ENCODE peak calls at places on chromosomes 11 and 22, in four cellular contexts. S is colonic mucosa, T is cardiac muscle cell, J is H9. L is an unnamed sample.

GRCh38 chr11:66864924-66865697 is 8.2 kb downstream of the LRFN4 start:
- DNase-seq in S (no peak), T (no peak), J (no peak), L (no peak)

GRCh38 chr11:23727821-23728220 is 769.0 kb upstream of the LUZP2 start:
- DNase-seq in S (no peak), T (peak), J (no peak), L (peak)

GRCh38 chr22:50694099-50694498 is 21.5 kb downstream of the SHANK3 start:
- DNase-seq in S (no peak), T (peak), J (no peak), L (no peak)

GRCh38 chr11:357582-357981 is 11.7 kb upstream of the B4GALNT4 start:
- DNase-seq in S (no peak), T (no peak), J (no peak), L (no peak)

GRCh38 chr11:102225689-102226562 is 91.4 kb upstream of the BIRC3 start:
- DNase-seq in S (no peak), T (peak), J (no peak), L (peak)

GRCh38 chr11:11514246-11514645 is 107.6 kb downstream of the GALNT18 start:
- DNase-seq in S (no peak), T (no peak), J (peak), L (no peak)

GRCh38 chr11:61700221-61700620 is 20.0 kb downstream of the DAGLA start:
- DNase-seq in S (peak), T (peak), J (peak), L (peak)

GRCh38 chr11:107699371-107700348 is 12.2 kb downstream of the SLN start:
- DNase-seq in S (no peak), T (peak), J (no peak), L (no peak)

GRCh38 chr11:112797653-112798293 is 163.4 kb upstream of the NCAM1 start:
- DNase-seq in S (no peak), T (peak), J (peak), L (peak)

GRCh38 chr11:12832828-12833227 is 158.6 kb downstream of the TEAD1 start:
- DNase-seq in S (no peak), T (no peak), J (no peak), L (no peak)

GRCh38 chr11:128488471-128488870 is 98.9 kb downstream of the ETS1 start:
- DNase-seq in S (no peak), T (peak), J (no peak), L (no peak)

GRCh38 chr22:47582067-47582466 is 819.6 kb downstream of the TBC1D22A start:
- DNase-seq in S (no peak), T (no peak), J (no peak), L (no peak)

GRCh38 chr22:31970490-31971444 is 26.4 kb downstream of the YWHAH start:
- DNase-seq in S (peak), T (peak), J (peak), L (peak)

GRCh38 chr11:87743002-87743401 is 432.2 kb downstream of the RAB38 start:
- DNase-seq in S (no peak), T (no peak), J (no peak), L (no peak)

GRCh38 chr11:29200776-29201574 is 815.9 kb downstream of the KCNA4 start:
- DNase-seq in S (peak), T (no peak), J (no peak), L (peak)

GRCh38 chr11:35170503-35170902 is 31.5 kb downstream of the CD44 start:
- DNase-seq in S (no peak), T (no peak), J (no peak), L (no peak)

GRCh38 chr11:129813216-129813791 is 2.3 kb upstream of the TMEM45B start:
- DNase-seq in S (no peak), T (no peak), J (no peak), L (no peak)

GRCh38 chr11:76629853-76630599 is 40.5 kb downstream of the LRRC32 start:
- DNase-seq in S (peak), T (peak), J (no peak), L (no peak)

GRCh38 chr11:45405916-45406670 is 120.0 kb upstream of the SYT13 start:
- DNase-seq in S (no peak), T (peak), J (no peak), L (no peak)
- TF ChIP-seq CTCF in S (no peak), T (peak), J (peak), L (peak)

DNA sequence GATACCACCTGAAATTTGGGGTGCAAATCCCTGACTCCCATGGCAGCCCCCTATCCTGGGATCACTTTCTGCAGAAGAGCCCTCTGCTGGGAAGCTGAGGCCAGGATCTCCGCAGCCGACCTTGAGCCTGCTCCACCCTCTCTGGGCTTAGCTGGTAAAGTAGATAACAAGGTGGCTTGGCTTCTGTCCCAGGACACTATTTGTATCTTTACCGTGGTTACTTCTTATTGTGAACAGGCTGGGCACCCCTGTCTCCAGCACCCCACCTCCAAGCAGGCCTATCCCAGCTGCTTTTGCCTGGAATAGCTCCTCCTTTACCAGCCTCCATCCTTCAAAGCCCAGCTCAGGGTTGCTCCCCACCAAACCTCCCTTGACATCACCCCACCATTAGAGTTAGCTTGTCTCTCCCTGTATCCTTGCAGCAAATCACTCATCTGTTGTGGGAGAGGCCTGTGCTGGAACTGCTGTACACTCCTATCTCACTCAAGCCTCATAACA is 35.2 kb upstream of the P2RY2 start:
- DNase-seq in S (peak), T (peak), J (no peak), L (no peak)
- TF ChIP-seq CTCF in S (no peak), T (no peak), J (no peak), L (no peak)

DNA sequence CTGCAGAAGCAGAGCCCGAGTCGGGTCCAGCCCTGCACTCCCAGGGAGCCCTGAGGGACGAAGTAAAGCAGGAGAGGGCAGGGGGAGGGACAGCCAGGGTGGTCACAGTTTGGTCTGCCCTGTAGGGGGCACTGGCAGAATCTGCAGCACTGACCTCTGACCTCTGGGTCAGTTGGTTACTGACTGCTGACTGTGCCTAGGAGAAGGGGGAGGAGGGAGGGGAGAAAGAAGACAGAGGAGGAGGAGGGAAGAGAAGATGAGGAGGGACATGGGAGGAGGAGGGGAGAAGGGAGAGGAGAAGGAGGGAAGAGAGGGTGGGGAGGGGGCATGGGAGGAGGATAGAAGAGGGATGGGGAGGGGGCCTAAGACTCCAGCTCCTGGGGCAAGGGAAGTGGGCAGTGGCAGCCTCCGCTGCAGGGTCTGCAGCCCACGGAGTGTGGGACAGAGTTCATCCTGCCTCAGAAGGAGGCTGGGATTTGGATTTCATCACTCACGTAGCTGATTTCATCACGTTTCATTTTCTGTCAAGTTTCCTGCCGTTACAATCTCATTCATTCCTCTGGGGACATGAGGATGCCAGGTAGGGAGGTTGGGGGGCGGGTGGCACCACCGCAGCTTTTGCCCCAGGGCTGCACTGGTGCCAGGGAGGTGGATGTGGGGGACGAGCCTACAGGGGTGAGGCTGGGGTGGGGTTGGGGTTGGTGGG is 55.2 kb downstream of the FLRT1 start:
- DNase-seq in S (no peak), T (peak), J (no peak), L (no peak)
- TF ChIP-seq CTCF in S (no peak), T (peak), J (peak), L (no peak)

GRCh38 chr11:94107363-94107762 is 21.3 kb upstream of the PANX1 start:
- DNase-seq in S (no peak), T (peak), J (no peak), L (no peak)
- TF ChIP-seq CTCF in S (no peak), T (peak), J (peak), L (no peak)

GRCh38 chr22:28951969-28952521 is 68.7 kb downstream of the ZNRF3 start:
- DNase-seq in S (no peak), T (peak), J (no peak), L (peak)
- TF ChIP-seq CTCF in S (no peak), T (peak), J (peak), L (no peak)